ENCODE peak calls at places on chromosomes 4 and X, in five cellular contexts. U, Z, O, Q and R are unnamed samples.

GRCh38 chrX:51435101-51435500 is 61.3 kb downstream of the NUDT11 start:
- DNase-seq in U (no peak), Z (no peak), O (no peak), Q (no peak), R (no peak)

GRCh38 chrX:145881175-145881867 is 63.7 kb downstream of the SLITRK2 start:
- DNase-seq in Z (no peak), U (no peak), O (no peak), Q (no peak), R (no peak)

GRCh38 chr4:8912506-8912905 is 40.9 kb upstream of the HMX1 start:
- DNase-seq in Q (no peak), U (no peak), Z (no peak), O (no peak), R (no peak)

GRCh38 chr4:184802203-184803015 is 23.4 kb downstream of the ACSL1 start:
- DNase-seq in Z (no peak), U (no peak), O (no peak), Q (no peak), R (no peak)

GRCh38 chr4:152961752-152962117 is 25.6 kb downstream of the FHDC1 start:
- DNase-seq in O (no peak), U (no peak), Q (no peak), Z (no peak), R (no peak)

GRCh38 chrX:100979881-100980607 is 10.5 kb downstream of the ARL13A start:
- DNase-seq in U (no peak), O (no peak), Q (no peak), Z (no peak), R (no peak)

GRCh38 chr4:30754021-30754420 is 33.9 kb downstream of the PCDH7 start:
- DNase-seq in U (no peak), Z (no peak), Q (no peak), O (no peak), R (no peak)

GRCh38 chrX:113274801-113275200 is 434.2 kb upstream of the AMOT start:
- DNase-seq in Q (no peak), U (no peak), O (no peak), Z (no peak), R (no peak)

GRCh38 chr4:139977838-139978604 is 176.0 kb downstream of the MAML3 start:
- DNase-seq in Q (no peak), Z (no peak), U (no peak), O (no peak), R (no peak)

GRCh38 chrX:31153475-31154047 is 81.7 kb upstream of the FTHL17 start:
- DNase-seq in Z (no peak), O (no peak), Q (no peak), U (no peak), R (no peak)

GRCh38 chrX:139720136-139720535 is 12.2 kb upstream of the MCF2 start:
- DNase-seq in U (no peak), Q (no peak), Z (no peak), O (peak; percentile 34), R (no peak)

GRCh38 chrX:475926-476723 is 89.4 kb upstream of the PPP2R3B start:
- DNase-seq in Z (no peak), U (no peak), O (no peak), Q (no peak), R (no peak)

DNA sequence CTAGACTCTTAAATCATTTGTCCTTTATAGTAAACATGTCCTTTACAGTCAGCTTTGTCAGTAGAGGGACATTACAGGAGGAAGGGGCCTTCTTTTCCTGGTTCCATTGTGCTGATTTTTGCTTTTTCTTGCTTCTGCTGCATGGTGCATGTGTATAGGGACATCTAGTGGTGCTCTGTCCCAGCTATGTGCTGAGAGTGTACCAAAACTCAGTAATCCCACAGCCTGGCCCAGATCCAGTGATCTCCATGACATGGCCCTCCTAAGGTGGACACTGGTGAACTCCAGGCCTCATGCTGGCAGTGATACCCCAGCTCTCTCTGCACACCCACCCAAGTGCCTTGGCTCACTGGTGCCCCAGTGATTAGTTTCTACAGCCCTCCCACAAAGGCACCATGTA is 45.2 kb downstream of the MAGEB17 start:
- DNase-seq in O (no peak), U (no peak), Q (no peak), Z (peak; percentile 28), R (no peak)
- TF ChIP-seq CTCF in O (peak; percentile 52), U (no peak), Q (peak; percentile 48), Z (no peak), R (no peak)

DNA sequence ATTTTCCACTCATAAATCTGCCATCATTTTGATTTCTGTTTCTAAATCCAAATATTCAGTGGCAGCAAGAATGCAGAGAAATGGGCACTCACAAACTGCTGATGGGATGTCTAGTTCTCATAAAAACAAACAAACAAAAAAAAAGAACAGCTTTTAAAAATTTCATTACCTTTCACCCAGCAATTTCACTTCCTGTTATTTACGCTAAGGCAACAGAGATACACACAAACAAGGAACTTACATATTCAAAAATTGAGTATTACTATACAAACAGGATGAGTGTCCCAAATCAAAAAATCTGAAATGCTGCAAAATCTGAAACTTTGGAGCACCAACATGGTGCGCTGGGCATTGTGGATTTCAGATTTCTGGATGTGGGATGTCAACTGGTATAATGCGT is 36.4 kb downstream of the FAT1 start:
- DNase-seq in U (no peak), Q (no peak), Z (no peak), O (no peak), R (no peak)
- H3K4me3 ChIP-seq in U (no peak overlapping the region), Q (no peak overlapping the region), Z (no peak overlapping the region), O (no peak overlapping the region), R (no peak overlapping the region)

DNA sequence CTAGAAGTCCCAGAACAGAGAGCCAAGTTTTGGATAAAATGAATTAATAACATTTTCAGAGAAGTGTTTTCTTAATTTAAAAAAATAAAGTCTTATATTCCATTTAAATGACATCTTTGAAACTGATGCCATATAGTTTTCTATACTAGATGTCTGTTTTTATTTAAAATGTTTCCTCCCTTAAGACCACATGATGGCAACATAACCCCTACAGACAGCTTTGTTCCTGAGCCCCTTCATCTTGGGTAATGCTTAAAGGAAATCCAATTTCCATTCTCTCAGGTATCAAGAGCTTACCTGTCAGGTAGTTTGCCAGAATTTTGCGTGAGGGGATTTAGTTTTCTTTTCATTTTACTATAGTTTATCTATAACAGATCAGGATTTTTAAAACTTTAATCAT is 181.4 kb upstream of the UGT8 start:
- DNase-seq in Q (no peak), U (no peak), O (no peak), Z (no peak), R (no peak)
- TF ChIP-seq CTCF in Q (no peak), U (no peak), O (peak; percentile 42), Z (no peak), R (no peak)

GRCh38 chr4:15469402-15470148 is at the start of gene CC2D2A:
- DNase-seq in Q (no peak), U (no peak), Z (no peak), O (no peak), R (no peak)

GRCh38 chr4:15466596-15466995 is 3.1 kb upstream of the CC2D2A start:
- DNase-seq in U (no peak), O (no peak), Z (no peak), Q (no peak), R (no peak)

DNA sequence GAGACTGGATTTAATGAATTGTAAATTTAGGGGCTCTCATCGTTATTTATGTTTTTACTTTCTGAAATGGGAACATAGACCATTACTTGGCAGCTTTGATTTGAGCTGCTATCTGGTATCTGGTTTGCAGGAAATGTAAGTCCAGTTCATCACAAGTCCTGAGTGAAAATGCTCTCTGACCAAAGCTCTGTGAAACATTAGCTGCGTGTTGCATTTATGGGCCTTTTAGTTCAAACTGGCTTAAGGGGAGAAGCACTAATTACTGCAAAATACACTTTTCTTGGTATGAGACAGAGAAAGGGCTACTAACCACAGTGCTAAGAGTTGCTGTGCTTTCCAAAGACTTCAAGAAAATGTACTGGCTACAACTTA is 453 bp downstream of the CC2D2A start:
- DNase-seq in Q (no peak), Z (no peak), O (no peak), U (no peak), R (no peak)
- H3K4me3 ChIP-seq in Q (no peak overlapping the region), Z (peak overlapping the region; percentile 38), O (peak overlapping the region; percentile 15), U (no peak overlapping the region), R (peak overlapping the region; percentile 45)

DNA sequence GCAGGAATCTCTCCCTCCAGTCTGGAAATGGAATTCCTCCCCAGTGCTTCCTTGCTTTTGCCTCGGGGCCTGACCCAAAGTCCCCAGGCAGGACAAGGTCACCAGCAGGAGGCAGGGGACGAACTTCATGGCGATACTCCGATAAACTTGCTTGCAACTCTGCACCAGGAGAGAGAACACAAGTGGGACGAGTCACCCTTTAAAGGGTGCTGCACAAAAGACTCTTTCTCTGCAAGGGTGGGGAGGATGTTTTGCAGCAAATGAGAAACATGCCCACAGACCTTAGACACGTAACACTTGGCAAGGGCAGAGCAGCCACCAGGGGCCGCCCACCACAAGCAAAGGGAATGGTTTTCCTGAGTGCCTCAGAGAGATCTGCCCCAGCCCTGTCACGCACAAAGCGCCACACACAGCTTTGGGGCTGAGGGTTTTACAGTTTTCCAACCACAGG is at the start of gene FGFBP2:
- DNase-seq in Z (no peak), O (no peak), Q (no peak), U (peak; percentile 79), R (no peak)
- TF ChIP-seq CTCF in Z (no peak), O (peak; percentile 89), Q (peak; percentile 33), U (peak; percentile 21), R (no peak)

DNA sequence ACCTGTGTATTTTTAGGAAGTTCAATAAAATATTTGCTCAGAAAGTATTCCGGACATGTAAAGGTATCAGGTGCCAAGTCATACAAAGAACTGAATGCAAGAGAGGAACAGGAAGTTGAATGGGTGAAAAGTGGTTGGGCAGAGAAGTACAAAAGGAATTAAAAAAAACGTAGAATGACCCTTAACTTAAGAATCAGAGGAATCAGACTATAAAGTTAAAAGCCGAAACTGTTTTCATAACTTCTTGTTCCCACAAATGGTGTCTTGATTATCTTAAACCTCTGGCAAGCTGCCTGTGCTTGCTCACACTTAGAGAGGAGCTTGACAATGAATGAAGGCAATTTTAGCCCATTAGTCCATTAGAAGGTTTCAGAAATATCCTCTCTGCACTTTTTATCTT is 81.6 kb upstream of the HHIP start:
- DNase-seq in O (no peak), U (no peak), Z (no peak), Q (no peak), R (no peak)
- H3K4me3 ChIP-seq in O (no peak overlapping the region), U (no peak overlapping the region), Z (no peak overlapping the region), Q (no peak overlapping the region), R (no peak overlapping the region)

GRCh38 chr4:151730003-151730559 is 30.7 kb downstream of the GATB start:
- DNase-seq in Z (no peak), O (no peak), Q (no peak), U (peak; percentile 55), R (peak; percentile 65)
- TF ChIP-seq CTCF in Z (no peak), O (peak; percentile 2), Q (no peak), U (no peak), R (no peak)